ENCODE peak calls at places on chromosomes 7 and 10, in five cellular contexts. D, F, C, E and V are unnamed samples.

GRCh38 chr10:37856881-37857286 is 526 bp downstream of the ZNF248 start:
- DNase-seq in F (peak), E (no peak), D (peak), C (no peak), V (no peak)

GRCh38 chr7:63096141-63096540 is 902.5 kb upstream of the ZNF722 start:
- DNase-seq in E (no peak), F (no peak), D (no peak), C (no peak), V (no peak)

GRCh38 chr7:42494199-42494710 is 257.2 kb upstream of the GLI3 start:
- DNase-seq in C (no peak), D (no peak), F (no peak), E (peak), V (no peak)

GRCh38 chr7:149423441-149423970 is 37.4 kb downstream of the ZNF777 start:
- DNase-seq in C (no peak), D (peak), F (no peak), E (no peak), V (no peak)

GRCh38 chr7:8590225-8590624 is 156.8 kb downstream of the NXPH1 start:
- DNase-seq in C (no peak), D (no peak), F (no peak), E (no peak), V (no peak)

GRCh38 chr10:127132434-127132833 is 64.0 kb downstream of the INSYN2A start:
- DNase-seq in E (no peak), F (no peak), D (no peak), C (no peak), V (no peak)

GRCh38 chr10:79308969-79309665 is 38.2 kb upstream of the PPIF start:
- DNase-seq in E (no peak), F (no peak), D (peak), C (no peak), V (no peak)

GRCh38 chr7:70355591-70356323 is 757.5 kb downstream of the AUTS2 start:
- DNase-seq in E (no peak), F (no peak), C (no peak), D (no peak), V (no peak)

GRCh38 chr7:142612264-142612881 is 136.9 kb upstream of the PRSS1 start:
- DNase-seq in D (no peak), F (no peak), E (peak), C (no peak), V (no peak)

GRCh38 chr7:155868955-155869783 is 56.9 kb upstream of the SHH start:
- DNase-seq in D (no peak), F (no peak), C (no peak), E (no peak), V (no peak)

GRCh38 chr10:16116404-16117304 is 256.3 kb upstream of the MINDY3 start:
- DNase-seq in C (no peak), E (peak), D (no peak), F (peak), V (no peak)

GRCh38 chr10:109838592-109839244 is 84.6 kb downstream of the XPNPEP1 start:
- DNase-seq in C (no peak), F (no peak), D (no peak), E (no peak), V (no peak)

GRCh38 chr10:123521076-123521475 is 145.1 kb upstream of the GPR26 start:
- DNase-seq in F (no peak), E (no peak), C (no peak), D (no peak), V (no peak)

GRCh38 chr7:137590686-137591255 is 247.2 kb upstream of the PTN start:
- DNase-seq in F (no peak), E (no peak), C (no peak), D (no peak), V (no peak)

GRCh38 chr7:54932818-54933543 is 85.8 kb upstream of the EGFR start:
- DNase-seq in F (no peak), C (no peak), E (peak), D (peak), V (peak)

GRCh38 chr7:112449902-112450806 is at the start of gene IFRD1:
- DNase-seq in D (peak), E (peak), C (peak), F (peak), V (peak)

GRCh38 chr10:27865221-27865635 is 119.6 kb upstream of the MKX start:
- DNase-seq in C (no peak), F (no peak), E (peak), D (no peak), V (no peak)

GRCh38 chr10:22619111-22619510 is 95.3 kb downstream of the PIP4K2A start:
- DNase-seq in C (no peak), E (no peak), F (no peak), D (no peak), V (no peak)

GRCh38 chr7:40192036-40192435 is 57.2 kb downstream of the SUGCT start:
- DNase-seq in E (peak), F (no peak), C (no peak), D (no peak), V (no peak)

DNA sequence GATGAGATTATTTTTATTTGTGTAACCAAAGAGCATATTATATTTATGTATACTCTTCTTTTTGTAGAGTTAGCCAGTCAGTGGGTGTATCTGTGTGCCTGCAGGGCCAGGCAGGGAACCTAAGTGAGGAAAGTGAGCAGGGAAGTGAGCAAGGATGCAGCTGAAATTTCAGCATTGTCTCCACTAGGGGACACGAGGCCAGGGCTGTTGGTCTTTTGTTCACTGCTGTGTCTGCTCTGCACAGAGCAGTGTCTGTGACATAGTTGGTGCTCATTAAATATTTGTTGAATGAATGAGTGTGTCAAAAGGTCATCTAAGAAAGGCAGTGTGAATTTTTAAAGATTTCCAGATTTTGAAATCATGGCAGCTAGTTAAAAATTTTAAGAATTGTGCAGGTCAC is 51.8 kb downstream of the SUGCT start:
- DNase-seq in D (no peak), C (no peak), E (no peak), F (no peak), V (no peak)
- TF ChIP-seq CTCF in D (no peak), C (no peak), E (peak), F (no peak), V (no peak)

DNA sequence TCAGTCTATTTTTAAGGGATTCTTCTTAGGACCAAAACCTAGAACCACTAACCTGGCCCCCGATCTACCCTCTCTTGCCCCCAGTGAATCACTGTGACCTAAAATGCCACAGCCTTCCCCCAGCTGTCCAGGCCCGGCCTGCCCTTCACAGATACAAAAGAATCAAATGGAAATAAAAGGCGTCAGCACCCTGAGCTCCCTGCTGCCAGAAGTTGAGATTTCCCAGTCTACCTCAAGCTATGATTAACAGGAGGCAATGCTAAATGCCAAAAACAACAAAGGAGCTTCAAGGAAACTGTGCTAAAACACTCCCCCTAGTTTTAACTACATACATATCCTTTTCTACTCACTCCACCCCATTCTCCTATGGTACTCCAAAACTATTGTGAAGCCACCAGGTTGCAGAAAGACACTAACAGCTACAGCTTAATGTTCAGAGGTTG is 67.8 kb downstream of the GSAP start:
- DNase-seq in F (no peak), E (peak), C (no peak), D (peak), V (no peak)
- TF ChIP-seq CTCF in F (no peak), E (no peak), C (no peak), D (peak), V (no peak)

GRCh38 chr10:102432162-102432950 is at the start of gene CUEDC2:
- DNase-seq in C (peak), D (peak), F (peak), E (peak), V (peak)
- TF ChIP-seq CTCF in C (no peak), D (no peak), F (no peak), E (no peak), V (no peak)

DNA sequence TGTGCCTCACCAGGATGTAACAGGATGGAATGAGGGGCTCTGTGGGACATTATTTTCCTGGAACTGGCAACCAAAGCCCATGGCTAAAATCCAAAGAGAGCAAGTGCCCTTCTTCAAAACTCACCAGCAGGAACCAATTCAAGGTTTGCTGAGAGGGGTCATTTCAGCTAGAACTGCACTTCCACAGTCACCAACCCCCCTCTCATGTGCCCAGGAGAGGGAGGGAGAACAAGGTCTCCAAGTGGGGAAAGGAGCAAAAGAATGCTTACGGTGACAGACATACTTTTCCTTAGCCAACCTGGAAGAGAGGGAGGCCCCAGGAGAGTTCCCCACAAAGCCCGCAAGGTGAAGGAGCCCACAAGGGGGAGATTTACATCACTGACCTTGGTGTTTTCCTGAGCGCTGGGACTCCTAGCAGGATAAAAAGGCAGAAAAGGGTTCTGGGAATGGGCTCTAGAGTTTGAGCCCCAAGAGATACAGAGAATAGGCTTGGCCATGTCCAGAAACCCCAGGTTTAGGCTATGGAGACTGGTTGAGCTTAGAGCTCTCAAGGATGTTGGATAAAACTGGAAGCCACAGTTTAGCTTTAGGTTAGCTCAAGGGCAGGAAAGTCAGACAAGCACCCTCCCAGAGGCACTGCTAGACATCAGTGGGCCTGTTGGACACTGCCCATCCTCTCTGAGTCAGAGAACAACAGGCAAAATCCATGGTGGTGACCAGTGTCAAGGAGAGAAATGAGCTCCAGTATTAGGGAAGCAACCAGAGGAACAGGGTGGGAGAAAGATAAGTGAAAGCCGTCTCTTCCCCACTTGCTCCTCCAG is 63.9 kb upstream of the GHITM start:
- DNase-seq in E (no peak), F (no peak), C (no peak), D (no peak), V (no peak)
- TF ChIP-seq CTCF in E (no peak), F (no peak), C (no peak), D (no peak), V (no peak)

DNA sequence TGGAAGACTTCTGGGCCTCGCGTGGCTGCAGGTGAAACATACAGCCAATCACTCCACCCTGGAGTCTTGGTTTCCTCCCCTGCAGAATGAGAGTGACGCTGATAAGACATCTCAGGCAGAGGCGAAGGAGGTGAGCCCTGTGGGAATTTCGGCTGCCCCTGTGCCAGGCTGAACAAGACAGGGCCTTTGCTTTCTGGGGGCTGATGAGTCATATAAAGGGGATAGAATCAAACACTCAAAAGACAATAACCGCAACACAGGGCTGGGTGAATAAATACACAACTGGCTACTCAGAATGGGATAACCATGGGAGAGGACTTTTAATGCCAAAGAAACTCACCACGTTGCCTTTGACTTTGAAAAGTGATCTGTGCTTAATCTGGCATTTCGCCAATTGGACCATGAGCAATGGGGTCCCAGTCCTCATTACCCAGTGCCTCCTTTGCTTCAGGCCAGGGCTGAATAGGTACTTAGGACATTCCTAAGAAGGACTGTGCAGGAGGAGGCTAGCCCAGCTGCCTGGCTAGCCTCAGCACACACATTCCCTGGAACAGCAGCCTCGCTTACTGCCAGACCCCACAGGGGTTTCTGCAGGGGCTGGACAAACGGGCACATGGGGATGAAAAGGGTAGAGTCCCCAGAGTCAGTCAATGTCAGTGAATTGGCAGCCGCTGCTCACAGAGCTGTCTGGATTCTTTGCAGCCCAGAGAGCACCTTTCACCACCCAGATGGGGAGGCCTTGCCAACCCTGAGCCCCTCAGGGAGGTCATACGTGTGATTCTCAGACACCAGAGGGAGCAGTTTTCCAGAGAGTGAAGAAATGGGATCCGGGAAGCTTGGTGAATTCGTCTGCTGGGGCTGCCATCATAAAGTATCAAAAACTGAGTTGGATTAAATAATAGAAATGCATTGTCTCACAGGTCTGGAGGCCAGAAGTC is 143.5 kb downstream of the KCNMA1 start:
- DNase-seq in D (no peak), C (no peak), F (no peak), E (peak), V (no peak)
- TF ChIP-seq CTCF in D (peak), C (no peak), F (no peak), E (peak), V (peak)

GRCh38 chr10:3512263-3512662 is 272.7 kb downstream of the KLF6 start:
- DNase-seq in C (no peak), F (no peak), D (no peak), E (no peak), V (no peak)
- TF ChIP-seq CTCF in C (no peak), F (no peak), D (no peak), E (no peak), V (no peak)

GRCh38 chr10:72329290-72330058 is 25.2 kb downstream of the DNAJB12 start:
- DNase-seq in D (no peak), E (no peak), C (no peak), F (no peak), V (no peak)

GRCh38 chr10:72332423-72333110 is 22.2 kb downstream of the DNAJB12 start:
- DNase-seq in D (no peak), E (no peak), C (no peak), F (no peak), V (no peak)

GRCh38 chr10:72330059-72330426 is 24.7 kb downstream of the DNAJB12 start:
- DNase-seq in C (no peak), D (no peak), E (no peak), F (no peak), V (no peak)

GRCh38 chr10:72333111-72334012 is 21.4 kb downstream of the DNAJB12 start:
- DNase-seq in D (no peak), E (no peak), F (no peak), C (no peak), V (no peak)

DNA sequence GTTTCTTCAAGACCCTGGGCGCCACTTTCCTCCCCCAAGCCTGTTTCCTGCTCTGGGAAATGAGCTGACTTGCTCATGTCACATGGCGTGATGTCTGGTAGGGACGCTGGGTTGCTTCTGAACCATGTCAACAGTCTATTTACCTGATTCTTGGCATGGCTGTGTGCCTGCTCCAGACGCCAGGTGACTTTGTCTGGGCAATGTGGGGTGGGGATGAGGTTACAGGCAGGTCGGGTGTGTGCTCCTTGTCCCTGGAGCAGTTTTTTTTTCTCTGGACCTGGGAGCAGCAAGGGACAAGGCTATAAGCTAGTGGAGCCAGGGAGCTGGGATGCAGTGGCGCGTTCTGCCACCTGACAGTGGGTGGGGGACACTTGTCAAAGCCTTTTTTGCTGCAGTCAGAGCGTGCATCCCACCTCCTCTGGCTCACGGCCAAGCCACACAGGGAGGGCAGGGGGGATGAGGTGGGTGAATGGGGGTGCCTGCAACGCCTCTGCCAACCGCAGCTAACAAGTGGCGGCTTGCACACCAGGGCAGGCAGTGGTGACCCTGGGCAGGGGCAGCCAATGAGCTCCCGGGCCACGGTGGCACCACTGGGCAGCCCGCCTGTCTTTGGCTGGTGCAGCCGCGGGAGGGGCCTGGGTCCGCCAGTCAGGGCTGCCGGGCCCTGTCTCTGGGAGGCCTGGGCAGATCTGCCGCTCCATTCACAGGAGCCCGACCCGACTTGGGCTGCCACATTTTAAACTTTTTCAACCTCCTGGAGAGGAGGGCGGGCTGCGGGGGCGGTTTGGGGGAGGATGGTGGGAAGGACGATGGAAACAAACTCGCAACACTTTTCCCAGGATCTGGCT is 22.9 kb downstream of the DNAJB12 start:
- DNase-seq in F (peak), E (peak), C (peak), D (peak), V (peak)
- TF ChIP-seq CTCF in F (no peak), E (no peak), C (peak), D (peak), V (peak)

GRCh38 chr7:93860261-93860660 is 30.3 kb downstream of the TFPI2 start:
- DNase-seq in C (no peak), D (no peak), F (no peak), E (peak), V (no peak)
- TF ChIP-seq CTCF in C (no peak), D (no peak), F (no peak), E (no peak), V (no peak)

GRCh38 chr10:7551891-7552731 is 114.7 kb downstream of the ITIH5 start:
- DNase-seq in F (no peak), D (peak), E (no peak), C (no peak), V (no peak)
- TF ChIP-seq CTCF in F (no peak), D (no peak), E (no peak), C (no peak), V (no peak)

GRCh38 chr7:10128748-10129147 is 844.9 kb upstream of the PHF14 start:
- DNase-seq in F (no peak), E (no peak), C (no peak), D (no peak), V (no peak)
- TF ChIP-seq CTCF in F (no peak), E (no peak), C (no peak), D (peak), V (peak)